ENCODE peak calls at places on chromosomes 13 and 19, in seven cellular contexts. One of them, this sample, is unnamed.

GRCh38 chr13:100392709-100393630 is 195.6 kb downstream of the GGACT start:
- DNase-seq in endothelial cell: no peak
- DNase-seq in mammary epithelial cell: peak; percentile 94
- DNase-seq in stimulated activated CD8-positive, alpha-beta memory T cell treated with anti-CD3 and anti-CD28 coated beads, Interleukin-15, amount 100 ng/mL, for 1 hour: peak; percentile 10
- DNase-seq in H1: peak; percentile 41
- DNase-seq in stimulated activated CD4-positive, alpha-beta T cell treated with anti-CD3 and anti-CD28 coated beads, Interleukin-2, amount 100 ng/mL, for 48 hours: peak; percentile 41
- DNase-seq in ELR: peak; percentile 99
- DNase-seq in this sample: peak; percentile 99

GRCh38 chr13:100542546-100543156 is 45.9 kb downstream of the GGACT start:
- DNase-seq in endothelial cell: no peak
- DNase-seq in stimulated activated CD4-positive, alpha-beta T cell treated with anti-CD3 and anti-CD28 coated beads, Interleukin-2, amount 100 ng/mL, for 48 hours: no peak
- DNase-seq in ELR: peak; percentile 66
- DNase-seq in stimulated activated CD8-positive, alpha-beta memory T cell treated with anti-CD3 and anti-CD28 coated beads, Interleukin-15, amount 100 ng/mL, for 1 hour: no peak
- DNase-seq in mammary epithelial cell: peak; percentile 12
- DNase-seq in H1: no peak
- DNase-seq in this sample: peak; percentile 69

GRCh38 chr13:98839826-98840769 is 87.6 kb upstream of the SLC15A1 start:
- DNase-seq in stimulated activated CD8-positive, alpha-beta memory T cell treated with anti-CD3 and anti-CD28 coated beads, Interleukin-15, amount 100 ng/mL, for 1 hour: no peak
- DNase-seq in ELR: peak; percentile 74
- DNase-seq in H1: peak; percentile 54
- DNase-seq in endothelial cell: peak; percentile 71
- DNase-seq in mammary epithelial cell: peak; percentile 26
- DNase-seq in stimulated activated CD4-positive, alpha-beta T cell treated with anti-CD3 and anti-CD28 coated beads, Interleukin-2, amount 100 ng/mL, for 48 hours: peak; percentile 30
- DNase-seq in this sample: peak; percentile 81

GRCh38 chr19:1183543-1184172 is 9.6 kb upstream of the SBNO2 start:
- DNase-seq in stimulated activated CD4-positive, alpha-beta T cell treated with anti-CD3 and anti-CD28 coated beads, Interleukin-2, amount 100 ng/mL, for 48 hours: no peak
- DNase-seq in ELR: peak; percentile 90
- DNase-seq in endothelial cell: no peak
- DNase-seq in mammary epithelial cell: peak; percentile 92
- DNase-seq in H1: no peak
- DNase-seq in stimulated activated CD8-positive, alpha-beta memory T cell treated with anti-CD3 and anti-CD28 coated beads, Interleukin-15, amount 100 ng/mL, for 1 hour: no peak
- DNase-seq in this sample: no peak

GRCh38 chr19:38850976-38851621 is 1.3 kb upstream of the HNRNPL start:
- DNase-seq in mammary epithelial cell: no peak
- DNase-seq in stimulated activated CD8-positive, alpha-beta memory T cell treated with anti-CD3 and anti-CD28 coated beads, Interleukin-15, amount 100 ng/mL, for 1 hour: no peak
- DNase-seq in H1: no peak
- DNase-seq in ELR: peak; percentile 33
- DNase-seq in stimulated activated CD4-positive, alpha-beta T cell treated with anti-CD3 and anti-CD28 coated beads, Interleukin-2, amount 100 ng/mL, for 48 hours: no peak
- DNase-seq in endothelial cell: peak; percentile 30
- DNase-seq in this sample: peak; percentile 40

GRCh38 chr13:24313449-24313848 is 4.1 kb downstream of the C1QTNF9 start:
- DNase-seq in stimulated activated CD8-positive, alpha-beta memory T cell treated with anti-CD3 and anti-CD28 coated beads, Interleukin-15, amount 100 ng/mL, for 1 hour: no peak
- DNase-seq in stimulated activated CD4-positive, alpha-beta T cell treated with anti-CD3 and anti-CD28 coated beads, Interleukin-2, amount 100 ng/mL, for 48 hours: no peak
- DNase-seq in H1: no peak
- DNase-seq in mammary epithelial cell: no peak
- DNase-seq in ELR: peak; percentile 27
- DNase-seq in endothelial cell: no peak
- DNase-seq in this sample: peak; percentile 39

GRCh38 chr19:31119951-31120690 is 229.1 kb downstream of the TSHZ3 start:
- DNase-seq in mammary epithelial cell: no peak
- DNase-seq in stimulated activated CD8-positive, alpha-beta memory T cell treated with anti-CD3 and anti-CD28 coated beads, Interleukin-15, amount 100 ng/mL, for 1 hour: no peak
- DNase-seq in ELR: no peak
- DNase-seq in stimulated activated CD4-positive, alpha-beta T cell treated with anti-CD3 and anti-CD28 coated beads, Interleukin-2, amount 100 ng/mL, for 48 hours: no peak
- DNase-seq in H1: no peak
- DNase-seq in endothelial cell: no peak
- DNase-seq in this sample: no peak

GRCh38 chr19:49014123-49014869 is 2.6 kb downstream of the LHB start:
- DNase-seq in stimulated activated CD8-positive, alpha-beta memory T cell treated with anti-CD3 and anti-CD28 coated beads, Interleukin-15, amount 100 ng/mL, for 1 hour: no peak
- DNase-seq in ELR: peak; percentile 74
- DNase-seq in H1: no peak
- DNase-seq in endothelial cell: no peak
- DNase-seq in stimulated activated CD4-positive, alpha-beta T cell treated with anti-CD3 and anti-CD28 coated beads, Interleukin-2, amount 100 ng/mL, for 48 hours: no peak
- DNase-seq in mammary epithelial cell: no peak
- DNase-seq in this sample: peak; percentile 23

GRCh38 chr13:28548468-28548867 is 53.5 kb upstream of the FLT1 start:
- DNase-seq in stimulated activated CD4-positive, alpha-beta T cell treated with anti-CD3 and anti-CD28 coated beads, Interleukin-2, amount 100 ng/mL, for 48 hours: no peak
- DNase-seq in stimulated activated CD8-positive, alpha-beta memory T cell treated with anti-CD3 and anti-CD28 coated beads, Interleukin-15, amount 100 ng/mL, for 1 hour: no peak
- DNase-seq in endothelial cell: no peak
- DNase-seq in mammary epithelial cell: no peak
- DNase-seq in ELR: no peak
- DNase-seq in H1: no peak
- DNase-seq in this sample: no peak

This sample was measured in GM23248.